ENCODE peak calls at places on chromosomes 7 and 10, in six cellular contexts. B is pulmonary artery endothelial cell; L is astrocyte of the spinal cord; X is activated CD8-positive, alpha-beta memory T cell treated with anti-CD3 and anti-CD28 coated beads for 4 hours; K is memory B cell; M is left ventricle myocardium superior. Q is an unnamed sample.

GRCh38 chr7:27155816-27156507 is 513 bp downstream of the HOXA7 start:
- DNase-seq in B (no peak), L (peak), X (no peak), K (no peak), M (peak), Q (peak)

GRCh38 chr7:97016392-97017196 is 8.0 kb downstream of the DLX5 start:
- DNase-seq in B (no peak), L (no peak), X (no peak), K (no peak), M (no peak), Q (no peak)

GRCh38 chr7:39613577-39613976 is 9.8 kb upstream of the RALA start:
- DNase-seq in B (peak), L (no peak), X (no peak), K (no peak), M (no peak), Q (peak)

GRCh38 chr10:88525371-88526079 is 57.6 kb downstream of the RNLS start:
- DNase-seq in B (peak), L (peak), X (no peak), K (no peak), M (no peak), Q (peak)

GRCh38 chr7:99008181-99008631 is 129.9 kb downstream of the TRRAP start:
- DNase-seq in B (no peak), L (no peak), X (no peak), K (no peak), M (no peak), Q (no peak)

GRCh38 chr10:87551324-87551723 is 46.6 kb downstream of the MINPP1 start:
- DNase-seq in B (no peak), L (no peak), X (no peak), K (no peak), M (no peak), Q (no peak)

GRCh38 chr10:85919358-85920022 is 447.1 kb downstream of the GRID1 start:
- DNase-seq in B (no peak), L (no peak), X (no peak), K (no peak), M (no peak), Q (no peak)

GRCh38 chr10:128083191-128083895 is 42.9 kb downstream of the MKI67 start:
- DNase-seq in B (no peak), L (no peak), X (no peak), K (no peak), M (no peak), Q (no peak)

GRCh38 chr7:45978731-45979211 is 57.7 kb upstream of the IGFBP3 start:
- DNase-seq in B (no peak), L (no peak), X (no peak), K (no peak), M (no peak), Q (no peak)

GRCh38 chr7:26681819-26682418 is 182.5 kb downstream of the SKAP2 start:
- DNase-seq in B (no peak), L (peak), X (no peak), K (no peak), M (no peak), Q (peak)

GRCh38 chr10:110610308-110610774 is 33.8 kb upstream of the RBM20 start:
- DNase-seq in B (peak), L (peak), X (no peak), K (peak), M (no peak), Q (peak)

GRCh38 chr7:151063212-151063561 is 3.8 kb downstream of the SLC4A2 start:
- DNase-seq in B (no peak), L (peak), X (no peak), K (no peak), M (no peak), Q (no peak)

GRCh38 chr7:149587331-149587645 is 89.7 kb upstream of the ZNF746 start:
- DNase-seq in B (no peak), L (no peak), X (no peak), K (no peak), M (no peak), Q (no peak)

GRCh38 chr10:21336476-21337170 is 188.9 kb downstream of the SKIDA1 start:
- DNase-seq in B (peak), L (peak), X (no peak), K (no peak), M (peak), Q (peak)

GRCh38 chr7:135942614-135943013 is 34.5 kb downstream of the MTPN start:
- DNase-seq in B (no peak), L (no peak), X (no peak), K (no peak), M (no peak), Q (no peak)

GRCh38 chr10:24723788-24724380 is at the start of gene ARHGAP21:
- DNase-seq in B (no peak), L (peak), X (peak), K (peak), M (peak), Q (peak)

GRCh38 chr10:22245567-22245966 is 27.8 kb upstream of the EBLN1 start:
- DNase-seq in B (no peak), L (peak), X (no peak), K (no peak), M (no peak), Q (peak)

GRCh38 chr7:106891545-106892410 is 26.7 kb downstream of the PIK3CG start:
- DNase-seq in B (no peak), L (no peak), X (no peak), K (no peak), M (no peak), Q (no peak)

GRCh38 chr10:81179805-81180452 is 642.2 kb downstream of the SH2D4B start:
- DNase-seq in B (no peak), L (peak), X (no peak), K (no peak), M (no peak), Q (peak)

GRCh38 chr10:124911124-124912051 is 30.5 kb upstream of the ZRANB1 start:
- DNase-seq in B (no peak), L (peak), X (no peak), K (no peak), M (no peak), Q (peak)

GRCh38 chr7:2217206-2217605 is 15.5 kb downstream of the MAD1L1 start:
- DNase-seq in B (no peak), L (no peak), X (no peak), K (no peak), M (no peak), Q (no peak)

GRCh38 chr10:96470108-96470743 is 43.5 kb downstream of the TLL2 start:
- DNase-seq in B (no peak), L (peak), X (no peak), K (no peak), M (peak), Q (peak)

GRCh38 chr10:92082583-92083280 is 159.2 kb downstream of the BTAF1 start:
- DNase-seq in B (no peak), L (no peak), X (no peak), K (no peak), M (no peak), Q (no peak)

GRCh38 chr7:117548035-117548434 is 68.2 kb downstream of the CFTR start:
- DNase-seq in B (no peak), L (no peak), X (no peak), K (no peak), M (no peak), Q (no peak)

GRCh38 chr7:5406957-5407930 is 16.4 kb downstream of the TNRC18 start:
- DNase-seq in B (no peak), L (peak), X (no peak), K (no peak), M (no peak), Q (no peak)

GRCh38 chr7:2116086-2116810 is 116.5 kb downstream of the MAD1L1 start:
- DNase-seq in B (no peak), L (peak), X (no peak), K (no peak), M (peak), Q (no peak)

GRCh38 chr10:112475565-112476233 is 28.7 kb downstream of the VTI1A start:
- DNase-seq in B (no peak), L (peak), X (no peak), K (no peak), M (no peak), Q (peak)

GRCh38 chr10:27779462-27779861 is 33.8 kb upstream of the MKX start:
- DNase-seq in B (no peak), L (no peak), X (no peak), K (no peak), M (no peak), Q (no peak)

GRCh38 chr10:132408367-132408781 is 11.4 kb downstream of the PWWP2B start:
- DNase-seq in B (no peak), L (no peak), X (no peak), K (no peak), M (no peak), Q (no peak)

GRCh38 chr7:20307901-20308300 is 22.8 kb upstream of the ITGB8 start:
- DNase-seq in B (no peak), L (peak), X (no peak), K (no peak), M (no peak), Q (no peak)

GRCh38 chr7:146123715-146124114 is 7.1 kb downstream of the CNTNAP2 start:
- DNase-seq in B (no peak), L (no peak), X (no peak), K (no peak), M (no peak), Q (no peak)

GRCh38 chr10:88186335-88186734 is 322.9 kb downstream of the PTEN start:
- DNase-seq in B (no peak), L (no peak), X (no peak), K (no peak), M (no peak), Q (no peak)

GRCh38 chr7:23022258-23022745 is 8.4 kb upstream of the HYCC1 start:
- DNase-seq in B (no peak), L (peak), X (no peak), K (no peak), M (peak), Q (no peak)

Q was measured in endothelial cell of umbilical vein.